ENCODE peak calls at places on chromosomes 13 and 19, in five cellular contexts. E, B, Z, M and V are unnamed samples.

GRCh38 chr19:2215281-2215751 is 20.8 kb downstream of the PLEKHJ1 start:
- DNase-seq in E (no peak), B (no peak), Z (no peak), M (no peak), V (no peak)

GRCh38 chr19:42468273-42468796 is 25.6 kb upstream of the CXCL17 start:
- DNase-seq in E (peak), B (peak), Z (no peak), M (no peak), V (no peak)

GRCh38 chr19:51354103-51354741 is 12.0 kb downstream of the ETFB start:
- DNase-seq in E (no peak), B (no peak), Z (no peak), M (no peak), V (no peak)

GRCh38 chr13:26307701-26308100 is 53.8 kb downstream of the CDK8 start:
- DNase-seq in E (no peak), B (no peak), Z (no peak), M (no peak), V (no peak)

GRCh38 chr13:80224468-80224867 is 116.5 kb downstream of the SPRY2 start:
- DNase-seq in E (peak), B (peak), Z (no peak), M (no peak), V (no peak)

GRCh38 chr13:52359534-52359933 is 46.4 kb downstream of the THSD1 start:
- DNase-seq in E (no peak), B (peak), Z (no peak), M (no peak), V (no peak)

GRCh38 chr13:29767006-29767405 is 83.4 kb downstream of the UBL3 start:
- DNase-seq in E (no peak), B (no peak), Z (no peak), M (no peak), V (no peak)

GRCh38 chr13:43307921-43308433 is 284.6 kb downstream of the DNAJC15 start:
- DNase-seq in E (peak), B (peak), Z (no peak), M (peak), V (no peak)

GRCh38 chr19:6744381-6745288 is 5.2 kb downstream of the TRIP10 start:
- DNase-seq in E (peak), B (peak), Z (no peak), M (peak), V (no peak)